ENCODE peak calls at places on chromosomes 1 and 21, in nine cellular contexts. D, W, O, U, C, T, L, Z and A are unnamed samples.

GRCh38 chr1:241702436-241702835 is 50.4 kb downstream of the WDR64 start:
- DNase-seq in O (peak; percentile 9), T (no peak), W (no peak), D (no peak), L (peak; percentile 99), Z (no peak), U (no peak), C (no peak), A (no peak)

GRCh38 chr1:61851235-61851634 is 109.0 kb downstream of the PATJ start:
- DNase-seq in D (no peak), W (no peak), L (no peak), U (no peak), T (no peak), Z (no peak), O (no peak), C (no peak), A (no peak)

GRCh38 chr1:209229494-209230059 is 353.9 kb upstream of the CAMK1G start:
- DNase-seq in U (no peak), W (no peak), T (no peak), D (no peak), O (no peak), C (no peak), Z (no peak), L (no peak), A (no peak)

GRCh38 chr1:209899948-209900347 is 38.1 kb upstream of the SYT14 start:
- DNase-seq in Z (no peak), T (no peak), D (peak; percentile 21), W (no peak), U (no peak), C (no peak), O (no peak), L (peak; percentile 59), A (no peak)

GRCh38 chr1:206736878-206737728 is 33.5 kb upstream of the IL19 start:
- DNase-seq in Z (no peak), D (no peak), T (no peak), U (no peak), O (no peak), W (no peak), L (no peak), C (peak; percentile 68), A (no peak)

GRCh38 chr1:6205849-6206845 is at the start of gene RNF207:
- DNase-seq in C (peak; percentile 75), D (peak; percentile 61), T (peak; percentile 62), U (peak; percentile 55), W (peak; percentile 74), O (peak; percentile 44), L (peak; percentile 95), Z (no peak), A (peak; percentile 88)

GRCh38 chr1:55720243-55720642 is 505.1 kb upstream of the USP24 start:
- DNase-seq in W (peak; percentile 23), D (peak; percentile 51), T (no peak), U (peak; percentile 42), L (no peak), Z (no peak), C (peak; percentile 70), O (no peak), A (peak; percentile 71)

GRCh38 chr1:6783221-6783620 is 2.0 kb upstream of the CAMTA1 start:
- DNase-seq in L (no peak), U (no peak), D (no peak), T (no peak), W (no peak), O (no peak), C (no peak), Z (no peak), A (no peak)

GRCh38 chr1:168287237-168287664 is 6.6 kb downstream of the TBX19 start:
- DNase-seq in T (no peak), W (no peak), C (no peak), Z (peak; percentile 43), O (no peak), D (no peak), L (peak; percentile 78), U (no peak), A (no peak)

GRCh38 chr1:227920426-227920825 is 27.3 kb downstream of the WNT9A start:
- DNase-seq in D (no peak), O (no peak), Z (no peak), C (no peak), W (no peak), L (no peak), U (no peak), T (no peak), A (no peak)

GRCh38 chr1:115337633-115338456 is at the start of gene NGF:
- DNase-seq in C (no peak), U (peak; percentile 53), Z (no peak), O (no peak), D (peak; percentile 50), L (peak; percentile 67), T (no peak), W (peak; percentile 64), A (peak; percentile 68)

GRCh38 chr1:58782308-58783089 is 1.3 kb downstream of the JUN start:
- DNase-seq in C (peak; percentile 86), O (no peak), Z (no peak), D (peak; percentile 41), L (peak; percentile 45), U (peak; percentile 64), T (peak; percentile 49), W (peak; percentile 68), A (peak; percentile 86)

GRCh38 chr1:59674605-59675004 is 140.1 kb upstream of the HOOK1 start:
- DNase-seq in D (peak; percentile 52), C (no peak), O (no peak), Z (no peak), L (no peak), W (no peak), U (no peak), T (peak; percentile 62), A (no peak)

GRCh38 chr1:235075121-235075954 is 53.3 kb downstream of the TOMM20 start:
- DNase-seq in Z (peak; percentile 53), T (peak; percentile 42), W (peak; percentile 71), U (peak; percentile 83), C (peak; percentile 80), D (no peak), O (no peak), L (peak; percentile 91), A (peak; percentile 88)

GRCh38 chr1:201586806-201587205 is 47.9 kb downstream of the NAV1 start:
- DNase-seq in W (no peak), L (no peak), C (no peak), D (no peak), T (no peak), U (no peak), O (no peak), Z (no peak), A (peak; percentile 16)

DNA sequence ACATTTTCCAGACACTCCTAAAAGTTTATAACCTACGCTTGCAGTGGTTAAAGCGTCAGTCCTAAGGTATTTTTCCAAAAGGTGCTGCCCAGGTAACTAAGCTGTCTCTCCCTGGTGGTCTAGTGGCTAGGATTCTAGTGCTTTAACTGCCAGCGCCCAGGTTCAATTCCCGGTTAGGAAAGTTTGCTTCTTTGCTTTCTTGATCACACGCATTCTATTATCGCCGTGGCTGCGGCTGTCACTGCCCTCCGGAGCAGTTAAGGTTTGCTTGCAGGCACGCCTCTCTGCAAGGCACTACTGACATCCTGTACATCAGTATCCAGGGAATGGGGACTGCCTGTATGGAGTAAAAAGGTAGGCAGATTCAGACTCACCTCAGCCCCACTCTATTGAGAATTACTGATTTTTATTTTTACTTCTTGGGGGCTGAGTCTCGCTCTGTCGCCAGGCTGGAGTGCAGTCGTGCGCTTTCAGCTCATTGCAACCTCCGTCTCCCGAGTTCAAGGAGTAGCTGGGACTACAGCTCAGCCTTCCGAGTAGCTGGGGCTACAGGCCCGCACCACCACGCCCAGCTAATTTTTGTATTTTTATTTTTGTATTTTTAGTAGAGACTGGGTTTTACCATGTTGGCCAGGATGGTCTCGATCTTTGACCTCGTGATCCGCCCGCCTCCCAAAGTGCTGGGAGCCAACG is 53.2 kb upstream of the CFAP126 start:
- DNase-seq in Z (no peak), L (no peak), D (no peak), U (no peak), T (no peak), W (no peak), C (no peak), O (no peak), A (no peak)
- H3K4me3 ChIP-seq in Z (no peak overlapping the region), L (no peak overlapping the region), D (no peak overlapping the region), U (no peak overlapping the region), T (no peak overlapping the region), W (no peak overlapping the region), C (no peak overlapping the region), O (no peak overlapping the region), A (no peak overlapping the region)

GRCh38 chr1:225890346-225891228 is 1.6 kb upstream of the LEFTY1 start:
- DNase-seq in D (no peak), T (peak; percentile 59), L (peak; percentile 48), Z (no peak), C (no peak), O (no peak), U (no peak), W (no peak), A (no peak)

GRCh38 chr1:225888289-225888897 is 553 bp downstream of the LEFTY1 start:
- DNase-seq in C (no peak), W (no peak), T (no peak), Z (no peak), O (no peak), U (no peak), D (no peak), L (peak; percentile 71), A (no peak)

GRCh38 chr1:225887030-225887314 is 2.0 kb downstream of the LEFTY1 start:
- DNase-seq in O (no peak), U (no peak), W (no peak), C (no peak), T (no peak), Z (no peak), D (no peak), L (no peak), A (no peak)

GRCh38 chr1:225889743-225890142 is 797 bp upstream of the LEFTY1 start:
- DNase-seq in D (no peak), W (no peak), U (no peak), Z (no peak), C (no peak), L (no peak), T (no peak), O (no peak), A (no peak)

GRCh38 chr1:225888898-225889690 is at the start of gene LEFTY1:
- DNase-seq in Z (no peak), T (no peak), U (no peak), W (no peak), C (no peak), D (no peak), O (no peak), L (no peak), A (no peak)
- H3K4me3 ChIP-seq in Z (no peak within 1 kb of the TSS), T (no peak within 1 kb of the TSS), U (no peak within 1 kb of the TSS), W (no peak within 1 kb of the TSS), C (no peak within 1 kb of the TSS), D (no peak within 1 kb of the TSS), O (no peak within 1 kb of the TSS), L (no peak within 1 kb of the TSS), A (no peak within 1 kb of the TSS)

GRCh38 chr1:85579619-85580018 is 942 bp upstream of the CCN1 start:
- DNase-seq in U (peak; percentile 27), D (no peak), C (no peak), W (peak; percentile 28), O (no peak), Z (peak; percentile 40), T (no peak), L (peak; percentile 75), A (no peak)
- H3K4me3 ChIP-seq in U (peak overlapping the region; percentile 50), D (peak overlapping the region; percentile 90), C (peak overlapping the region; percentile 87), W (peak overlapping the region; percentile 77), O (peak overlapping the region; percentile 64), Z (peak overlapping the region; percentile 95), T (peak overlapping the region; percentile 88), L (peak overlapping the region; percentile 97), A (peak overlapping the region; percentile 43)

DNA sequence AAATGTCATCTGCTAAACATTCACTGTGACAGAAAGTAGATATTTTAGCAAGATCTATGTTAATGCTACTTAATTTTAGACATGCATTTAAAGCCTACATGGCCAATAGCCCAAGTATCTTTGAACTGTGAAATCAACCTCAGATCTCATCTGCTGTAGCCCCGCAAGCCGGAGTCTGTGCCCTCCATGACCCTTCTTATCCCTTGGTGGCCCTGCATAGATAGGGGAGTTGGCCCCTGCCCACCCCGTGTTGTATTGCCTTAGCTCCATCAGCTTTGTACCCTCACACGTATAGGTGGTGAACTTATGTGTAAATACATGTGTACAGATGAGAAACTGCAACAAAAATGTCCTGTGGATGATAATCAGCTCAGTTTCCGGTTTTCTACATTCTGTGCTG is 18.5 kb downstream of the ATP5PO start:
- DNase-seq in U (no peak), C (no peak), L (no peak), Z (no peak), T (no peak), D (no peak), W (no peak), O (no peak), A (no peak)
- H3K4me3 ChIP-seq in U (no peak overlapping the region), C (no peak overlapping the region), L (no peak overlapping the region), Z (no peak overlapping the region), T (no peak overlapping the region), D (no peak overlapping the region), W (no peak overlapping the region), O (no peak overlapping the region), A (no peak overlapping the region)